ENCODE peak calls at places on chromosome 1, in seven cellular contexts. One of them, this sample, is unnamed.

GRCh38 chr1:109040627-109041613 is 982 bp downstream of the WDR47 start:
- DNase-seq in GM03348: peak
- DNase-seq in Ammon's horn: peak
- DNase-seq in T-helper 9 cell: peak
- DNase-seq in activated CD4-positive, alpha-beta T cell treated with anti-CD3 and anti-CD28 coated beads, Interleukin-2, amount 10 ng/mL, durations not matched to agents 7 days and 5 days: peak
- DNase-seq in caudate nucleus: peak
- DNase-seq in stimulated activated CD4-positive, alpha-beta T cell treated with anti-CD3 and anti-CD28 coated beads, Interleukin-1b, Interleukin-23, amount 100 ng/mL, for 24 hours: peak
- DNase-seq in this sample: peak

GRCh38 chr1:94316836-94317789 is 79.7 kb upstream of the ARHGAP29 start:
- DNase-seq in GM03348: no peak
- DNase-seq in Ammon's horn: no peak
- DNase-seq in T-helper 9 cell: no peak
- DNase-seq in activated CD4-positive, alpha-beta T cell treated with anti-CD3 and anti-CD28 coated beads, Interleukin-2, amount 10 ng/mL, durations not matched to agents 7 days and 5 days: no peak
- DNase-seq in caudate nucleus: no peak
- DNase-seq in stimulated activated CD4-positive, alpha-beta T cell treated with anti-CD3 and anti-CD28 coated beads, Interleukin-1b, Interleukin-23, amount 100 ng/mL, for 24 hours: no peak
- DNase-seq in this sample: no peak

GRCh38 chr1:182084487-182085316 is 23.2 kb upstream of the ZNF648 start:
- DNase-seq in GM03348: peak
- DNase-seq in Ammon's horn: peak
- DNase-seq in T-helper 9 cell: peak
- DNase-seq in activated CD4-positive, alpha-beta T cell treated with anti-CD3 and anti-CD28 coated beads, Interleukin-2, amount 10 ng/mL, durations not matched to agents 7 days and 5 days: peak
- DNase-seq in caudate nucleus: peak
- DNase-seq in stimulated activated CD4-positive, alpha-beta T cell treated with anti-CD3 and anti-CD28 coated beads, Interleukin-1b, Interleukin-23, amount 100 ng/mL, for 24 hours: peak
- DNase-seq in this sample: peak

GRCh38 chr1:61808968-61809367 is 66.7 kb downstream of the PATJ start:
- DNase-seq in GM03348: peak
- DNase-seq in Ammon's horn: no peak
- DNase-seq in T-helper 9 cell: no peak
- DNase-seq in activated CD4-positive, alpha-beta T cell treated with anti-CD3 and anti-CD28 coated beads, Interleukin-2, amount 10 ng/mL, durations not matched to agents 7 days and 5 days: no peak
- DNase-seq in caudate nucleus: no peak
- DNase-seq in stimulated activated CD4-positive, alpha-beta T cell treated with anti-CD3 and anti-CD28 coated beads, Interleukin-1b, Interleukin-23, amount 100 ng/mL, for 24 hours: no peak
- DNase-seq in this sample: no peak

GRCh38 chr1:91830242-91831131 is 55.5 kb downstream of the TGFBR3 start:
- DNase-seq in GM03348: peak
- DNase-seq in Ammon's horn: peak
- DNase-seq in T-helper 9 cell: no peak
- DNase-seq in activated CD4-positive, alpha-beta T cell treated with anti-CD3 and anti-CD28 coated beads, Interleukin-2, amount 10 ng/mL, durations not matched to agents 7 days and 5 days: no peak
- DNase-seq in caudate nucleus: peak
- DNase-seq in stimulated activated CD4-positive, alpha-beta T cell treated with anti-CD3 and anti-CD28 coated beads, Interleukin-1b, Interleukin-23, amount 100 ng/mL, for 24 hours: no peak
- DNase-seq in this sample: peak

GRCh38 chr1:201594575-201595245 is 55.8 kb downstream of the NAV1 start:
- DNase-seq in GM03348: peak
- DNase-seq in Ammon's horn: no peak
- DNase-seq in T-helper 9 cell: no peak
- DNase-seq in activated CD4-positive, alpha-beta T cell treated with anti-CD3 and anti-CD28 coated beads, Interleukin-2, amount 10 ng/mL, durations not matched to agents 7 days and 5 days: no peak
- DNase-seq in caudate nucleus: no peak
- DNase-seq in stimulated activated CD4-positive, alpha-beta T cell treated with anti-CD3 and anti-CD28 coated beads, Interleukin-1b, Interleukin-23, amount 100 ng/mL, for 24 hours: no peak
- DNase-seq in this sample: no peak

GRCh38 chr1:53349968-53350852 is 22.3 kb upstream of the LRP8 start:
- DNase-seq in GM03348: no peak
- DNase-seq in Ammon's horn: no peak
- DNase-seq in T-helper 9 cell: no peak
- DNase-seq in activated CD4-positive, alpha-beta T cell treated with anti-CD3 and anti-CD28 coated beads, Interleukin-2, amount 10 ng/mL, durations not matched to agents 7 days and 5 days: no peak
- DNase-seq in caudate nucleus: no peak
- DNase-seq in stimulated activated CD4-positive, alpha-beta T cell treated with anti-CD3 and anti-CD28 coated beads, Interleukin-1b, Interleukin-23, amount 100 ng/mL, for 24 hours: no peak
- DNase-seq in this sample: no peak

GRCh38 chr1:218945050-218945449 is 228.6 kb upstream of the LYPLAL1 start:
- DNase-seq in GM03348: no peak
- DNase-seq in Ammon's horn: peak
- DNase-seq in T-helper 9 cell: no peak
- DNase-seq in activated CD4-positive, alpha-beta T cell treated with anti-CD3 and anti-CD28 coated beads, Interleukin-2, amount 10 ng/mL, durations not matched to agents 7 days and 5 days: no peak
- DNase-seq in caudate nucleus: no peak
- DNase-seq in stimulated activated CD4-positive, alpha-beta T cell treated with anti-CD3 and anti-CD28 coated beads, Interleukin-1b, Interleukin-23, amount 100 ng/mL, for 24 hours: no peak
- DNase-seq in this sample: peak

GRCh38 chr1:46520063-46520911 is 30.7 kb downstream of the DMBX1 start:
- DNase-seq in GM03348: peak
- DNase-seq in Ammon's horn: peak
- DNase-seq in T-helper 9 cell: no peak
- DNase-seq in activated CD4-positive, alpha-beta T cell treated with anti-CD3 and anti-CD28 coated beads, Interleukin-2, amount 10 ng/mL, durations not matched to agents 7 days and 5 days: no peak
- DNase-seq in caudate nucleus: no peak
- DNase-seq in stimulated activated CD4-positive, alpha-beta T cell treated with anti-CD3 and anti-CD28 coated beads, Interleukin-1b, Interleukin-23, amount 100 ng/mL, for 24 hours: no peak
- DNase-seq in this sample: peak

GRCh38 chr1:206939131-206939530 is 7.1 kb downstream of the PIGR start:
- DNase-seq in GM03348: no peak
- DNase-seq in Ammon's horn: no peak
- DNase-seq in T-helper 9 cell: no peak
- DNase-seq in activated CD4-positive, alpha-beta T cell treated with anti-CD3 and anti-CD28 coated beads, Interleukin-2, amount 10 ng/mL, durations not matched to agents 7 days and 5 days: no peak
- DNase-seq in caudate nucleus: no peak
- DNase-seq in stimulated activated CD4-positive, alpha-beta T cell treated with anti-CD3 and anti-CD28 coated beads, Interleukin-1b, Interleukin-23, amount 100 ng/mL, for 24 hours: no peak
- DNase-seq in this sample: no peak

GRCh38 chr1:16888806-16889178 is 7.0 kb upstream of the RNU1-2 start:
- DNase-seq in GM03348: peak
- DNase-seq in Ammon's horn: peak
- DNase-seq in T-helper 9 cell: no peak
- DNase-seq in activated CD4-positive, alpha-beta T cell treated with anti-CD3 and anti-CD28 coated beads, Interleukin-2, amount 10 ng/mL, durations not matched to agents 7 days and 5 days: no peak
- DNase-seq in caudate nucleus: peak
- DNase-seq in stimulated activated CD4-positive, alpha-beta T cell treated with anti-CD3 and anti-CD28 coated beads, Interleukin-1b, Interleukin-23, amount 100 ng/mL, for 24 hours: no peak
- DNase-seq in this sample: no peak

GRCh38 chr1:160124709-160125478 is 9.3 kb downstream of the ATP1A2 start:
- DNase-seq in GM03348: peak
- DNase-seq in Ammon's horn: no peak
- DNase-seq in T-helper 9 cell: no peak
- DNase-seq in activated CD4-positive, alpha-beta T cell treated with anti-CD3 and anti-CD28 coated beads, Interleukin-2, amount 10 ng/mL, durations not matched to agents 7 days and 5 days: no peak
- DNase-seq in caudate nucleus: no peak
- DNase-seq in stimulated activated CD4-positive, alpha-beta T cell treated with anti-CD3 and anti-CD28 coated beads, Interleukin-1b, Interleukin-23, amount 100 ng/mL, for 24 hours: no peak
- DNase-seq in this sample: peak

GRCh38 chr1:180228648-180229482 is 1.2 kb upstream of the LHX4 start:
- DNase-seq in GM03348: no peak
- DNase-seq in Ammon's horn: no peak
- DNase-seq in T-helper 9 cell: no peak
- DNase-seq in activated CD4-positive, alpha-beta T cell treated with anti-CD3 and anti-CD28 coated beads, Interleukin-2, amount 10 ng/mL, durations not matched to agents 7 days and 5 days: no peak
- DNase-seq in caudate nucleus: no peak
- DNase-seq in stimulated activated CD4-positive, alpha-beta T cell treated with anti-CD3 and anti-CD28 coated beads, Interleukin-1b, Interleukin-23, amount 100 ng/mL, for 24 hours: no peak
- DNase-seq in this sample: no peak

GRCh38 chr1:226187380-226187779 is 839 bp upstream of the ACBD3 start:
- DNase-seq in GM03348: no peak
- DNase-seq in Ammon's horn: no peak
- DNase-seq in T-helper 9 cell: no peak
- DNase-seq in activated CD4-positive, alpha-beta T cell treated with anti-CD3 and anti-CD28 coated beads, Interleukin-2, amount 10 ng/mL, durations not matched to agents 7 days and 5 days: no peak
- DNase-seq in caudate nucleus: no peak
- DNase-seq in stimulated activated CD4-positive, alpha-beta T cell treated with anti-CD3 and anti-CD28 coated beads, Interleukin-1b, Interleukin-23, amount 100 ng/mL, for 24 hours: no peak
- DNase-seq in this sample: no peak

GRCh38 chr1:111618953-111619634 is 495 bp upstream of the RAP1A start:
- DNase-seq in GM03348: no peak
- DNase-seq in Ammon's horn: no peak
- DNase-seq in T-helper 9 cell: no peak
- DNase-seq in activated CD4-positive, alpha-beta T cell treated with anti-CD3 and anti-CD28 coated beads, Interleukin-2, amount 10 ng/mL, durations not matched to agents 7 days and 5 days: no peak
- DNase-seq in caudate nucleus: no peak
- DNase-seq in stimulated activated CD4-positive, alpha-beta T cell treated with anti-CD3 and anti-CD28 coated beads, Interleukin-1b, Interleukin-23, amount 100 ng/mL, for 24 hours: no peak
- DNase-seq in this sample: no peak

GRCh38 chr1:28437924-28438699 is 67.7 kb upstream of the RCC1 start:
- DNase-seq in GM03348: peak
- DNase-seq in Ammon's horn: peak
- DNase-seq in T-helper 9 cell: no peak
- DNase-seq in activated CD4-positive, alpha-beta T cell treated with anti-CD3 and anti-CD28 coated beads, Interleukin-2, amount 10 ng/mL, durations not matched to agents 7 days and 5 days: peak
- DNase-seq in caudate nucleus: peak
- DNase-seq in stimulated activated CD4-positive, alpha-beta T cell treated with anti-CD3 and anti-CD28 coated beads, Interleukin-1b, Interleukin-23, amount 100 ng/mL, for 24 hours: no peak
- DNase-seq in this sample: peak

GRCh38 chr1:51301152-51301843 is 29.1 kb downstream of the TTC39A start:
- DNase-seq in GM03348: no peak
- DNase-seq in Ammon's horn: no peak
- DNase-seq in T-helper 9 cell: no peak
- DNase-seq in activated CD4-positive, alpha-beta T cell treated with anti-CD3 and anti-CD28 coated beads, Interleukin-2, amount 10 ng/mL, durations not matched to agents 7 days and 5 days: no peak
- DNase-seq in caudate nucleus: no peak
- DNase-seq in stimulated activated CD4-positive, alpha-beta T cell treated with anti-CD3 and anti-CD28 coated beads, Interleukin-1b, Interleukin-23, amount 100 ng/mL, for 24 hours: no peak
- DNase-seq in this sample: no peak

GRCh38 chr1:228275435-228276342 is 67.8 kb downstream of the OBSCN start:
- DNase-seq in GM03348: peak
- DNase-seq in Ammon's horn: peak
- DNase-seq in T-helper 9 cell: peak
- DNase-seq in activated CD4-positive, alpha-beta T cell treated with anti-CD3 and anti-CD28 coated beads, Interleukin-2, amount 10 ng/mL, durations not matched to agents 7 days and 5 days: peak
- DNase-seq in caudate nucleus: peak
- DNase-seq in stimulated activated CD4-positive, alpha-beta T cell treated with anti-CD3 and anti-CD28 coated beads, Interleukin-1b, Interleukin-23, amount 100 ng/mL, for 24 hours: peak
- DNase-seq in this sample: peak

GRCh38 chr1:5981009-5981380 is 11.2 kb downstream of the NPHP4 start:
- DNase-seq in GM03348: no peak
- DNase-seq in Ammon's horn: no peak
- DNase-seq in T-helper 9 cell: no peak
- DNase-seq in activated CD4-positive, alpha-beta T cell treated with anti-CD3 and anti-CD28 coated beads, Interleukin-2, amount 10 ng/mL, durations not matched to agents 7 days and 5 days: no peak
- DNase-seq in caudate nucleus: no peak
- DNase-seq in stimulated activated CD4-positive, alpha-beta T cell treated with anti-CD3 and anti-CD28 coated beads, Interleukin-1b, Interleukin-23, amount 100 ng/mL, for 24 hours: no peak
- DNase-seq in this sample: no peak

GRCh38 chr1:201841265-201841912 is 12.4 kb downstream of the IPO9 start:
- DNase-seq in GM03348: no peak
- DNase-seq in Ammon's horn: no peak
- DNase-seq in T-helper 9 cell: no peak
- DNase-seq in activated CD4-positive, alpha-beta T cell treated with anti-CD3 and anti-CD28 coated beads, Interleukin-2, amount 10 ng/mL, durations not matched to agents 7 days and 5 days: no peak
- DNase-seq in caudate nucleus: no peak
- DNase-seq in stimulated activated CD4-positive, alpha-beta T cell treated with anti-CD3 and anti-CD28 coated beads, Interleukin-1b, Interleukin-23, amount 100 ng/mL, for 24 hours: no peak
- DNase-seq in this sample: no peak

GRCh38 chr1:16286122-16286521 is 49.1 kb upstream of the CPLANE2 start:
- DNase-seq in GM03348: no peak
- DNase-seq in Ammon's horn: no peak
- DNase-seq in T-helper 9 cell: no peak
- DNase-seq in activated CD4-positive, alpha-beta T cell treated with anti-CD3 and anti-CD28 coated beads, Interleukin-2, amount 10 ng/mL, durations not matched to agents 7 days and 5 days: no peak
- DNase-seq in caudate nucleus: no peak
- DNase-seq in stimulated activated CD4-positive, alpha-beta T cell treated with anti-CD3 and anti-CD28 coated beads, Interleukin-1b, Interleukin-23, amount 100 ng/mL, for 24 hours: no peak
- DNase-seq in this sample: no peak

GRCh38 chr1:156807627-156808026 is 9.0 kb downstream of the SH2D2A start:
- DNase-seq in GM03348: no peak
- DNase-seq in Ammon's horn: no peak
- DNase-seq in T-helper 9 cell: no peak
- DNase-seq in activated CD4-positive, alpha-beta T cell treated with anti-CD3 and anti-CD28 coated beads, Interleukin-2, amount 10 ng/mL, durations not matched to agents 7 days and 5 days: peak
- DNase-seq in caudate nucleus: no peak
- DNase-seq in stimulated activated CD4-positive, alpha-beta T cell treated with anti-CD3 and anti-CD28 coated beads, Interleukin-1b, Interleukin-23, amount 100 ng/mL, for 24 hours: no peak
- DNase-seq in this sample: no peak

GRCh38 chr1:211660718-211661222 is 14.7 kb downstream of the NEK2 start:
- DNase-seq in GM03348: no peak
- DNase-seq in Ammon's horn: peak
- DNase-seq in T-helper 9 cell: no peak
- DNase-seq in activated CD4-positive, alpha-beta T cell treated with anti-CD3 and anti-CD28 coated beads, Interleukin-2, amount 10 ng/mL, durations not matched to agents 7 days and 5 days: no peak
- DNase-seq in caudate nucleus: no peak
- DNase-seq in stimulated activated CD4-positive, alpha-beta T cell treated with anti-CD3 and anti-CD28 coated beads, Interleukin-1b, Interleukin-23, amount 100 ng/mL, for 24 hours: no peak
- DNase-seq in this sample: no peak

GRCh38 chr1:39086386-39087108 is 60.4 kb downstream of the NDUFS5 start:
- DNase-seq in GM03348: no peak
- DNase-seq in Ammon's horn: no peak
- DNase-seq in T-helper 9 cell: no peak
- DNase-seq in activated CD4-positive, alpha-beta T cell treated with anti-CD3 and anti-CD28 coated beads, Interleukin-2, amount 10 ng/mL, durations not matched to agents 7 days and 5 days: no peak
- DNase-seq in caudate nucleus: no peak
- DNase-seq in stimulated activated CD4-positive, alpha-beta T cell treated with anti-CD3 and anti-CD28 coated beads, Interleukin-1b, Interleukin-23, amount 100 ng/mL, for 24 hours: no peak
- DNase-seq in this sample: no peak

GRCh38 chr1:174209347-174210187 is 50.2 kb downstream of the RABGAP1L start:
- DNase-seq in GM03348: no peak
- DNase-seq in Ammon's horn: no peak
- DNase-seq in T-helper 9 cell: no peak
- DNase-seq in activated CD4-positive, alpha-beta T cell treated with anti-CD3 and anti-CD28 coated beads, Interleukin-2, amount 10 ng/mL, durations not matched to agents 7 days and 5 days: no peak
- DNase-seq in caudate nucleus: no peak
- DNase-seq in stimulated activated CD4-positive, alpha-beta T cell treated with anti-CD3 and anti-CD28 coated beads, Interleukin-1b, Interleukin-23, amount 100 ng/mL, for 24 hours: no peak
- DNase-seq in this sample: no peak

GRCh38 chr1:94384485-94385353 is 33.5 kb upstream of the ABCD3 start:
- DNase-seq in GM03348: no peak
- DNase-seq in Ammon's horn: no peak
- DNase-seq in T-helper 9 cell: no peak
- DNase-seq in activated CD4-positive, alpha-beta T cell treated with anti-CD3 and anti-CD28 coated beads, Interleukin-2, amount 10 ng/mL, durations not matched to agents 7 days and 5 days: peak
- DNase-seq in caudate nucleus: no peak
- DNase-seq in stimulated activated CD4-positive, alpha-beta T cell treated with anti-CD3 and anti-CD28 coated beads, Interleukin-1b, Interleukin-23, amount 100 ng/mL, for 24 hours: no peak
- DNase-seq in this sample: no peak

GRCh38 chr1:85224734-85225623 is 24.2 kb upstream of the SYDE2 start:
- DNase-seq in GM03348: no peak
- DNase-seq in Ammon's horn: no peak
- DNase-seq in T-helper 9 cell: no peak
- DNase-seq in activated CD4-positive, alpha-beta T cell treated with anti-CD3 and anti-CD28 coated beads, Interleukin-2, amount 10 ng/mL, durations not matched to agents 7 days and 5 days: no peak
- DNase-seq in caudate nucleus: no peak
- DNase-seq in stimulated activated CD4-positive, alpha-beta T cell treated with anti-CD3 and anti-CD28 coated beads, Interleukin-1b, Interleukin-23, amount 100 ng/mL, for 24 hours: no peak
- DNase-seq in this sample: no peak

GRCh38 chr1:6450005-6450450 is 15.9 kb downstream of the TNFRSF25 start:
- DNase-seq in GM03348: no peak
- DNase-seq in Ammon's horn: no peak
- DNase-seq in T-helper 9 cell: no peak
- DNase-seq in activated CD4-positive, alpha-beta T cell treated with anti-CD3 and anti-CD28 coated beads, Interleukin-2, amount 10 ng/mL, durations not matched to agents 7 days and 5 days: no peak
- DNase-seq in caudate nucleus: no peak
- DNase-seq in stimulated activated CD4-positive, alpha-beta T cell treated with anti-CD3 and anti-CD28 coated beads, Interleukin-1b, Interleukin-23, amount 100 ng/mL, for 24 hours: no peak
- DNase-seq in this sample: no peak

GRCh38 chr1:27602510-27603319 is 1.2 kb downstream of the AHDC1 start:
- DNase-seq in GM03348: peak
- DNase-seq in Ammon's horn: no peak
- DNase-seq in T-helper 9 cell: peak
- DNase-seq in activated CD4-positive, alpha-beta T cell treated with anti-CD3 and anti-CD28 coated beads, Interleukin-2, amount 10 ng/mL, durations not matched to agents 7 days and 5 days: peak
- DNase-seq in caudate nucleus: peak
- DNase-seq in stimulated activated CD4-positive, alpha-beta T cell treated with anti-CD3 and anti-CD28 coated beads, Interleukin-1b, Interleukin-23, amount 100 ng/mL, for 24 hours: no peak
- DNase-seq in this sample: peak

GRCh38 chr1:119611701-119612113 is 36.4 kb downstream of the ZNF697 start:
- DNase-seq in GM03348: peak
- DNase-seq in Ammon's horn: peak
- DNase-seq in T-helper 9 cell: peak
- DNase-seq in activated CD4-positive, alpha-beta T cell treated with anti-CD3 and anti-CD28 coated beads, Interleukin-2, amount 10 ng/mL, durations not matched to agents 7 days and 5 days: peak
- DNase-seq in caudate nucleus: peak
- DNase-seq in stimulated activated CD4-positive, alpha-beta T cell treated with anti-CD3 and anti-CD28 coated beads, Interleukin-1b, Interleukin-23, amount 100 ng/mL, for 24 hours: peak
- DNase-seq in this sample: no peak

GRCh38 chr1:26555550-26555981 is 26.0 kb downstream of the RPS6KA1 start:
- DNase-seq in GM03348: no peak
- DNase-seq in Ammon's horn: peak
- DNase-seq in T-helper 9 cell: no peak
- DNase-seq in activated CD4-positive, alpha-beta T cell treated with anti-CD3 and anti-CD28 coated beads, Interleukin-2, amount 10 ng/mL, durations not matched to agents 7 days and 5 days: no peak
- DNase-seq in caudate nucleus: peak
- DNase-seq in stimulated activated CD4-positive, alpha-beta T cell treated with anti-CD3 and anti-CD28 coated beads, Interleukin-1b, Interleukin-23, amount 100 ng/mL, for 24 hours: no peak
- DNase-seq in this sample: no peak

GRCh38 chr1:70487910-70488665 is 77.0 kb downstream of the CTH start:
- DNase-seq in GM03348: peak
- DNase-seq in Ammon's horn: peak
- DNase-seq in T-helper 9 cell: no peak
- DNase-seq in activated CD4-positive, alpha-beta T cell treated with anti-CD3 and anti-CD28 coated beads, Interleukin-2, amount 10 ng/mL, durations not matched to agents 7 days and 5 days: peak
- DNase-seq in caudate nucleus: no peak
- DNase-seq in stimulated activated CD4-positive, alpha-beta T cell treated with anti-CD3 and anti-CD28 coated beads, Interleukin-1b, Interleukin-23, amount 100 ng/mL, for 24 hours: no peak
- DNase-seq in this sample: no peak

GRCh38 chr1:234628099-234628498 is 18.1 kb upstream of the IRF2BP2 start:
- DNase-seq in GM03348: peak
- DNase-seq in Ammon's horn: no peak
- DNase-seq in T-helper 9 cell: no peak
- DNase-seq in activated CD4-positive, alpha-beta T cell treated with anti-CD3 and anti-CD28 coated beads, Interleukin-2, amount 10 ng/mL, durations not matched to agents 7 days and 5 days: no peak
- DNase-seq in caudate nucleus: no peak
- DNase-seq in stimulated activated CD4-positive, alpha-beta T cell treated with anti-CD3 and anti-CD28 coated beads, Interleukin-1b, Interleukin-23, amount 100 ng/mL, for 24 hours: no peak
- DNase-seq in this sample: peak

GRCh38 chr1:55214214-55214902 is 806 bp downstream of the USP24 start:
- DNase-seq in GM03348: peak
- DNase-seq in Ammon's horn: peak
- DNase-seq in T-helper 9 cell: peak
- DNase-seq in activated CD4-positive, alpha-beta T cell treated with anti-CD3 and anti-CD28 coated beads, Interleukin-2, amount 10 ng/mL, durations not matched to agents 7 days and 5 days: peak
- DNase-seq in caudate nucleus: peak
- DNase-seq in stimulated activated CD4-positive, alpha-beta T cell treated with anti-CD3 and anti-CD28 coated beads, Interleukin-1b, Interleukin-23, amount 100 ng/mL, for 24 hours: no peak
- DNase-seq in this sample: no peak

GRCh38 chr1:2169200-2169836 is 25.3 kb downstream of the FAAP20 start:
- DNase-seq in GM03348: no peak
- DNase-seq in Ammon's horn: no peak
- DNase-seq in T-helper 9 cell: no peak
- DNase-seq in activated CD4-positive, alpha-beta T cell treated with anti-CD3 and anti-CD28 coated beads, Interleukin-2, amount 10 ng/mL, durations not matched to agents 7 days and 5 days: no peak
- DNase-seq in caudate nucleus: no peak
- DNase-seq in stimulated activated CD4-positive, alpha-beta T cell treated with anti-CD3 and anti-CD28 coated beads, Interleukin-1b, Interleukin-23, amount 100 ng/mL, for 24 hours: no peak
- DNase-seq in this sample: no peak

GRCh38 chr1:223227486-223228196 is 84.6 kb upstream of the TLR5 start:
- DNase-seq in GM03348: no peak
- DNase-seq in Ammon's horn: no peak
- DNase-seq in T-helper 9 cell: no peak
- DNase-seq in activated CD4-positive, alpha-beta T cell treated with anti-CD3 and anti-CD28 coated beads, Interleukin-2, amount 10 ng/mL, durations not matched to agents 7 days and 5 days: no peak
- DNase-seq in caudate nucleus: no peak
- DNase-seq in stimulated activated CD4-positive, alpha-beta T cell treated with anti-CD3 and anti-CD28 coated beads, Interleukin-1b, Interleukin-23, amount 100 ng/mL, for 24 hours: no peak
- DNase-seq in this sample: no peak

GRCh38 chr1:43197343-43198127 is 25.4 kb downstream of the CFAP57 start:
- DNase-seq in GM03348: no peak
- DNase-seq in Ammon's horn: no peak
- DNase-seq in T-helper 9 cell: no peak
- DNase-seq in activated CD4-positive, alpha-beta T cell treated with anti-CD3 and anti-CD28 coated beads, Interleukin-2, amount 10 ng/mL, durations not matched to agents 7 days and 5 days: no peak
- DNase-seq in caudate nucleus: no peak
- DNase-seq in stimulated activated CD4-positive, alpha-beta T cell treated with anti-CD3 and anti-CD28 coated beads, Interleukin-1b, Interleukin-23, amount 100 ng/mL, for 24 hours: no peak
- DNase-seq in this sample: no peak

GRCh38 chr1:239711768-239712167 is 325.4 kb downstream of the CHRM3 start:
- DNase-seq in GM03348: no peak
- DNase-seq in Ammon's horn: no peak
- DNase-seq in T-helper 9 cell: no peak
- DNase-seq in activated CD4-positive, alpha-beta T cell treated with anti-CD3 and anti-CD28 coated beads, Interleukin-2, amount 10 ng/mL, durations not matched to agents 7 days and 5 days: no peak
- DNase-seq in caudate nucleus: no peak
- DNase-seq in stimulated activated CD4-positive, alpha-beta T cell treated with anti-CD3 and anti-CD28 coated beads, Interleukin-1b, Interleukin-23, amount 100 ng/mL, for 24 hours: no peak
- DNase-seq in this sample: no peak

This sample was measured in fibroblast of gingiva.